ENCODE peak calls at places on chromosomes 3 and 15, in five cellular contexts. S is HCT116, I is fibroblast of lung, M is GM23338, G is IMR-90. J is an unnamed sample.

GRCh38 chr15:63035977-63036376 is 6.6 kb upstream of the TPM1 start:
- DNase-seq in S (no peak), G (no peak), I (no peak), M (peak), J (no peak)

GRCh38 chr3:191388823-191389222 is 58.5 kb upstream of the UTS2B start:
- DNase-seq in G (no peak), S (no peak), M (no peak), I (no peak), J (no peak)

GRCh38 chr3:102464261-102464660 is 29.4 kb downstream of the ZPLD1 start:
- DNase-seq in I (no peak), M (no peak), G (no peak), S (no peak), J (no peak)

GRCh38 chr3:113532698-113533533 is 561 bp downstream of the SIDT1 start:
- DNase-seq in S (no peak), M (peak), G (no peak), I (peak), J (no peak)

GRCh38 chr3:30643763-30644462 is 37.5 kb downstream of the TGFBR2 start:
- DNase-seq in S (no peak), G (no peak), M (no peak), I (no peak), J (no peak)

GRCh38 chr3:195715583-195716266 is 5.1 kb upstream of the MUC20 start:
- DNase-seq in G (peak), I (no peak), S (peak), M (no peak), J (no peak)

GRCh38 chr3:38636464-38636863 is 13.0 kb downstream of the SCN5A start:
- DNase-seq in G (no peak), S (no peak), I (no peak), M (peak), J (no peak)

GRCh38 chr3:105580551-105580950 is 213.8 kb downstream of the ALCAM start:
- DNase-seq in G (no peak), I (peak), S (no peak), M (no peak), J (peak)

GRCh38 chr3:181725830-181726229 is 14.1 kb downstream of the SOX2 start:
- DNase-seq in I (no peak), S (no peak), M (no peak), G (no peak), J (no peak)

GRCh38 chr3:112654492-112654891 is 13.5 kb upstream of the CCDC80 start:
- DNase-seq in M (no peak), G (peak), S (no peak), I (no peak), J (no peak)

GRCh38 chr15:67784057-67784781 is 41.1 kb upstream of the SKOR1 start:
- DNase-seq in G (no peak), M (no peak), I (no peak), S (no peak), J (no peak)

GRCh38 chr15:20358781-20359414 is 182.7 kb downstream of the GOLGA6L6 start:
- DNase-seq in S (no peak), G (no peak), M (no peak), I (no peak), J (no peak)

GRCh38 chr15:39919740-39920509 is at the start of gene GPR176:
- DNase-seq in G (peak), S (no peak), M (peak), I (peak), J (peak)

GRCh38 chr3:101279765-101280385 is 40.5 kb downstream of the IMPG2 start:
- DNase-seq in S (no peak), M (no peak), I (peak), G (peak), J (peak)

GRCh38 chr3:40053663-40054062 is 244.3 kb downstream of the MYRIP start:
- DNase-seq in I (no peak), M (no peak), G (no peak), S (no peak), J (no peak)

GRCh38 chr3:40057077-40057476 is 247.7 kb downstream of the MYRIP start:
- DNase-seq in S (no peak), M (no peak), I (no peak), G (no peak), J (no peak)

GRCh38 chr3:40055361-40055760 is 246.0 kb downstream of the MYRIP start:
- DNase-seq in I (peak), M (no peak), S (no peak), G (no peak), J (peak)

GRCh38 chr3:40054568-40055222 is 245.3 kb downstream of the MYRIP start:
- DNase-seq in I (peak), S (no peak), M (no peak), G (no peak), J (peak)

GRCh38 chr3:40055956-40056355 is 246.5 kb downstream of the MYRIP start:
- DNase-seq in M (no peak), G (no peak), I (peak), S (no peak), J (peak)
- H2AFZ ChIP-seq in M (no peak), G (no peak), I (no peak), S (no peak), J (no peak)

GRCh38 chr3:167067844-167068161 is 312.3 kb downstream of the ZBBX start:
- DNase-seq in M (no peak), G (no peak), S (no peak), I (no peak), J (no peak)
- H2AFZ ChIP-seq in M (no peak), G (no peak), S (no peak), I (no peak), J (no peak)

DNA sequence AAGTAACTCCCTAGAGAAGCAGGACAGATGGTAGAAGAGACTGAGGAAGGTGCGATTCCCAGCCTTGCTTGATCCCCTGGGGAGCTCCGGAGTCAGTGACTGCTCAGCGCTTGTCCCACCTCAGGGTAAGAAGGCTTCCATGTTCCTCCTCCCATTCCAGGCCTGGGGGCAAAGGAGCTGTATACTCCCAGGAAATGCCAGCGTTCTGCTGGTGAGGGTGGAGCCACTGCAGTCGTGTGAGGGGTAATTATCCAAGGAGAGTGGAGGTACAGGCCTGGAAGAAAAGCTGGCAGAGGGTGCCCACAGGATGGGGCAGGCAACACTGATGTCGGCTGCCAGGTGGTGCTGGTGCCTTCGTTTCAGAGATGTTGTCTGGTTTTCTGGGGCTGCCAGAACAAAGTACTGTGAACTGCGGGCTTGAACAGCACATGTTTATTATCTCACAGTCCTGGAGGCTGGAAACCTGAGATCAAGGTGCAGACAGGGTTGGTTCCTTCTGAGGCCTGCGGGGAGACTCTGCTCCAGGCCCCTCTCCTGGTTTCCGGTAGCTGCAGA is 12.1 kb upstream of the APBA2 start:
- DNase-seq in G (no peak), M (no peak), S (no peak), I (no peak), J (no peak)
- H2AFZ ChIP-seq in G (peak), M (no peak), S (no peak), I (no peak), J (no peak)

GRCh38 chr3:189040934-189041333 is 130.8 kb upstream of the TPRG1 start:
- DNase-seq in I (no peak), S (no peak), M (no peak), G (no peak), J (no peak)
- H2AFZ ChIP-seq in I (no peak), S (no peak), M (no peak), G (no peak), J (no peak)

DNA sequence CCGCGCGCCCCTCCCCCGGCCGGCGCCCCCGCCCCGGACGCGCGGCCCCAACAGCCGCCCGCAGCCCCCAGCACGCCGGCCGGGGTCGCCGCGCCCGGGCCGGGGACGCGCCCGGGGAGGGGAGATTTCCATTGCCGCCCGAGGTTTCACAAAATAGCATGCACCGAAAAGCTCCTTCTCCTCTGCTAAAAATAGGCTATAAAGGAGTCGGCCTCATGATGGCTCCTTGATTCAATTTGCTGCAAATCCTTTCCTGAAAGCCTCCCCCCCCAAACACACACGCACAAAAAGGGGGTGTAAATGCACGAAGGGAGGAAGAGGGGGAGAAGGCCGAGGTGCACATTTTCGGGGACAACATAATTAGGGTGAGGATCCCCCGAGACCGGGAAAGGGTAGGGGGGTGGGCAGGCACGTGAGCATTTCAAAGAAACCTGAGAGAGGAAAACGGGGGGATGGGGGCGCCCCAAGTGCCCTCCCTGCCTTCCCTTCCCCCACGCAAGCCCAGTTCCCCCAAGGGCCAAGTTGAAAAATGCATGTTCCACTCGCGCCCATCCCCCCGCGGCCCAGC is 725 bp downstream of the TBL1XR1 start:
- DNase-seq in G (peak), S (no peak), I (peak), M (peak), J (no peak)
- H2AFZ ChIP-seq in G (peak), S (no peak), I (peak), M (no peak), J (no peak)

DNA sequence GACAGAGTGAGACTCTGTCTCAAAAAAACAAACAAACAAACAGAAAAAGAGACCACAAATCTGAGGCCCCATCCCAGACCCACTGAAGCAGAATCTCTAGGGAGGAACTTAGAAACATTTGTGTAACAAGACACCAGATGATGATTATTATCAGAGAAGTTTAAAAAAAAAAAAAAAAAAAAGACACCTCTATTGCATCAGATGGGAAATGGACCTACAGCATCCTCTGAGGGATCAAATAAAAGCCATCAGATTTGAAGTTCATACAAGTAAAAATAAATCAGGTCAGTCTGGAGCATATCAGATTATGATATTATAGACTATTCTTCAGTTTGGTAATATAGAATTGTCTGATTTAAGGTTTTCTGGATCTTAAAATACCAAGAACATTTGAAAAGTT is 21.9 kb upstream of the LIPC start:
- DNase-seq in I (no peak), G (no peak), M (no peak), S (no peak), J (no peak)
- H2AFZ ChIP-seq in I (no peak), G (no peak), M (peak), S (no peak), J (no peak)

DNA sequence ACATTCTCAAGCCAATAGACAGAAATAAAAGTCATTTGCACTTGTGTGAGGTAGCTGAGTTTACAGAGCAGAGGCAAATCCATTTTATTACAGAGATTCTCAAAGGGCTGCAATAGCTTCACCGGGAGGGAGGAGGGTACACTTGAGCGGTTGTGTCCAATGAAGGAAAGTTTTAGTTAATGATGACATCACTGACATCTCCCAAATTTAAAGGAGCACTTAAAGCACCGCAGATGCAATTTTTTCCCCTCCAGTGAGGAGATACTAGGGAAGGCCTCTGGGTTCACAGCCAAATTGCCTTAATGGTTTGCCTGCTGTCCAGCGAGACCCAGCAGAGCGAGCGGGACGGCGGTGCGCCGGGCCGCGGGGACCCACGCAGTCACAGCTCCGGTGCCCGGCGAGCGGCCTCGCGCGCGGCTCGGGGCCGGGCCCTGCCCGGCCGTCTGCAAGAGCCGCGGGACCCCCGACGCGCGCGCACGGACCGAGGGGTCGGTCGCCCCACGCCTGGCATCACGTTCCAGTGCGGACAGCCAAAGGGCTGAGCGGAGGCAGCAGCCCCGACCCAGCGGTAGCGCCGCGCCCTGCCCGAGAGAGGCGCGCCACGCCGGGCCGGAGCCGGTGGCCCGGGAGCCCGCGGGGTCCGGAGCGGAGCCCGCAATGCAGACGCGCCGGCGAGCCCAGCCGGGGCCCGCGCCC is 160.5 kb upstream of the CHRNA7 start:
- DNase-seq in I (no peak), S (no peak), G (no peak), M (peak), J (no peak)
- H2AFZ ChIP-seq in I (no peak), S (no peak), G (peak), M (peak), J (peak)

GRCh38 chr3:78025916-78026315 is 986.0 kb downstream of the ROBO2 start:
- DNase-seq in S (no peak), I (peak), G (no peak), M (no peak), J (no peak)

GRCh38 chr3:78026429-78026828 is 986.5 kb downstream of the ROBO2 start:
- DNase-seq in G (no peak), M (no peak), S (no peak), I (peak), J (peak)

GRCh38 chr3:78022232-78022631 is 982.3 kb downstream of the ROBO2 start:
- DNase-seq in I (no peak), G (no peak), M (no peak), S (no peak), J (no peak)

GRCh38 chr3:78023257-78023656 is 983.4 kb downstream of the ROBO2 start:
- DNase-seq in S (no peak), I (no peak), M (no peak), G (no peak), J (no peak)
- H2AFZ ChIP-seq in S (no peak), I (no peak), M (no peak), G (no peak), J (no peak)